ENCODE peak calls at places on chromosomes 2 and 18, in eight cellular contexts. Z is GM23338; R is tibial artery; W is cardiac fibroblast; O is bronchial epithelial cell; S is ovary; J is CD8-positive, alpha-beta T cell; X is heart right ventricle. D is an unnamed sample.

GRCh38 chr18:21452808-21453511 is 147.5 kb downstream of the ESCO1 start:
- DNase-seq in Z (no peak), R (no peak), W (no peak), O (no peak), S (no peak), J (no peak), X (no peak), D (no peak)

GRCh38 chr2:16774980-16775963 is 109.6 kb upstream of the CYRIA start:
- DNase-seq in Z (peak; percentile 59), R (no peak), W (peak; percentile 11), O (peak; percentile 41), S (no peak), J (no peak), X (no peak), D (peak; percentile 17)

GRCh38 chr2:29559608-29560007 is 361.8 kb downstream of the ALK start:
- DNase-seq in Z (no peak), R (no peak), W (no peak), O (no peak), S (no peak), J (no peak), X (no peak), D (no peak)

GRCh38 chr2:42053791-42054656 is 6.2 kb downstream of the PKDCC start:
- DNase-seq in Z (no peak), R (peak; percentile 71), W (no peak), O (no peak), S (peak; percentile 79), J (no peak), X (peak; percentile 73), D (no peak)

GRCh38 chr2:181517685-181518301 is 60.6 kb downstream of the ITGA4 start:
- DNase-seq in Z (no peak), R (no peak), W (peak; percentile 24), O (peak; percentile 85), S (no peak), J (peak; percentile 8), X (no peak), D (peak; percentile 20)

GRCh38 chr18:63238711-63239110 is 80.9 kb downstream of the BCL2 start:
- DNase-seq in Z (peak; percentile 59), R (no peak), W (no peak), O (peak; percentile 7), S (no peak), J (no peak), X (no peak), D (no peak)

GRCh38 chr18:245282-245847 is 22.5 kb downstream of the THOC1 start:
- DNase-seq in Z (no peak), R (no peak), W (no peak), O (no peak), S (no peak), J (no peak), X (no peak), D (no peak)

GRCh38 chr2:234235191-234235590 is 184.7 kb downstream of the SPP2 start:
- DNase-seq in Z (no peak), R (no peak), W (no peak), O (no peak), S (no peak), J (no peak), X (no peak), D (no peak)

GRCh38 chr2:173496746-173497145 is 142.1 kb downstream of the CDCA7 start:
- DNase-seq in Z (no peak), R (no peak), W (peak; percentile 49), O (no peak), S (no peak), J (no peak), X (no peak), D (peak; percentile 64)

GRCh38 chr2:176174850-176175728 is 13.4 kb upstream of the HOXD1 start:
- DNase-seq in Z (peak; percentile 85), R (no peak), W (no peak), O (no peak), S (peak; percentile 77), J (no peak), X (no peak), D (no peak)

GRCh38 chr2:170145675-170146432 is 32.1 kb upstream of the MYO3B start:
- DNase-seq in Z (no peak), R (no peak), W (no peak), O (no peak), S (no peak), J (no peak), X (no peak), D (no peak)

GRCh38 chr2:232658217-232658785 is 24.9 kb downstream of the EFHD1 start:
- DNase-seq in Z (peak; percentile 42), R (no peak), W (no peak), O (peak; percentile 15), S (no peak), J (no peak), X (no peak), D (peak; percentile 28)

GRCh38 chr2:161761160-161761559 is 136.9 kb downstream of the SLC4A10 start:
- DNase-seq in Z (no peak), R (no peak), W (no peak), O (no peak), S (no peak), J (no peak), X (no peak), D (no peak)

GRCh38 chr2:48124592-48124991 is 218.3 kb upstream of the FBXO11 start:
- DNase-seq in Z (no peak), R (no peak), W (no peak), O (no peak), S (no peak), J (no peak), X (no peak), D (no peak)

GRCh38 chr2:86297382-86298147 is 39.9 kb downstream of the REEP1 start:
- DNase-seq in Z (peak; percentile 47), R (no peak), W (peak; percentile 9), O (peak; percentile 5), S (no peak), J (no peak), X (no peak), D (no peak)

GRCh38 chr18:75374466-75374865 is 53.0 kb downstream of the SMIM21 start:
- DNase-seq in Z (no peak), R (no peak), W (no peak), O (no peak), S (no peak), J (no peak), X (no peak), D (no peak)

GRCh38 chr2:52918551-52918950 is 849.1 kb upstream of the CHAC2 start:
- DNase-seq in Z (no peak), R (no peak), W (peak; percentile 44), O (peak; percentile 35), S (no peak), J (no peak), X (no peak), D (peak; percentile 73)

GRCh38 chr18:73201940-73202339 is 334.2 kb upstream of the NETO1 start:
- DNase-seq in Z (no peak), R (no peak), W (peak; percentile 66), O (peak; percentile 51), S (no peak), J (no peak), X (no peak), D (peak; percentile 51)

GRCh38 chr2:60416221-60417008 is 137.0 kb downstream of the BCL11A start:
- DNase-seq in Z (no peak), R (peak; percentile 20), W (peak; percentile 35), O (peak; percentile 53), S (no peak), J (no peak), X (peak; percentile 23), D (no peak)

GRCh38 chr18:27298215-27298804 is 113.2 kb upstream of the CHST9 start:
- DNase-seq in Z (peak; percentile 68), R (no peak), W (no peak), O (peak; percentile 47), S (no peak), J (no peak), X (no peak), D (no peak)

GRCh38 chr2:57497489-57498096 is 549.0 kb upstream of the VRK2 start:
- DNase-seq in Z (peak; percentile 82), R (no peak), W (peak; percentile 73), O (peak; percentile 36), S (no peak), J (no peak), X (peak; percentile 10), D (peak; percentile 57)

GRCh38 chr2:230417436-230417835 is 1.4 kb downstream of the SP100 start:
- DNase-seq in Z (no peak), R (no peak), W (no peak), O (no peak), S (no peak), J (no peak), X (no peak), D (no peak)
- H3K4me3 ChIP-seq in Z (no peak overlapping the region), R (peak overlapping the region; percentile 52), W (peak overlapping the region; percentile 62), O (peak overlapping the region; percentile 19), S (peak overlapping the region; percentile 53), J (peak overlapping the region; percentile 40), X (peak overlapping the region; percentile 55), D (peak overlapping the region; percentile 85)

DNA sequence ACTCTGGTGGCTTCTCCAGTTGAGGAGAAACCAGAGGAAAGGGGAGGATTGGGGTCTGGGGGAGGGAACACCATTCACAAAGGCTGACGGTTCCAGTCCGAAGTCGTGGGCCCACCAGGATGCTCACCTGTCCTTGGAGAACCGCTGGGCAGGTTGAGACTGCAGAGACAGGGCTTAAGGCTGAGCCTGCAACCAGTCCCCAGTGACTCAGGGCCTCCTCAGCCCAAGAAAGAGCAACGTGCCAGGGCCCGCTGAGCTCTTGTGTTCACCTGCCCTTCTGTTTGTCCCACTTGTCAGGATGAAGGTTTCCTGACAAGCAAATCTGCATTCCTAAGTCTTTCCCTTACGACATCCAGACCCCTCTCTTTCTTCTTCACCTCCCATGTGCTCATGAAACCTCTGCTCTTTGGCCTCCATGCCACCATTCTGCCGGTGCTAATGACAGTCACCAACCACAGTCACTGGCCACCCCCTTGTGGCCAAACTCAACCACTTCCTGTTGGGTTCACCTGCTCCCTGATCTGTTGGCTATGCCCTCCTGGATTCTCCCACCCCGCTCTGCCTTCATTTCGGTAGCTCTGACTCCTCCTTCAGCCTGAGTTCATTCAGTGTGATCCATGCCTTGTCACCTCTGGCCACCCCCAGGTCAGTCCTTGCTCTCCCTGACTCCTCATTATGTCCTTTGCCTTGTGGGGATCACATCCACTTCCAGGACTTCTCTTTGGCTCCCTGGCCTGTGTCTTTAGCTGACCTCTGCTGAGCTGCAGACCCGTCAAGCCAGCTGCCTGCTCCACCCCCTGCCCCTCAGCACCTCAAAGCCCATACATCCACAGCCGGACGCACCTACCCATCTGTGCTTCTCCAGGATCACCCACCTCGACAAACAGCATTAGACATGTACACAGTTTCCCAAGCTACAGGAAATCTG is 17.6 kb downstream of the EMX1 start:
- DNase-seq in Z (peak; percentile 67), R (no peak), W (no peak), O (peak; percentile 95), S (no peak), J (no peak), X (no peak), D (no peak)
- TF ChIP-seq CTCF in Z (peak; percentile 58), R (no peak), W (peak; percentile 2), O (peak; percentile 63), S (no peak), J (no peak), X (no peak), D (peak; percentile 13)

GRCh38 chr2:64930159-64930558 is 59.0 kb upstream of the SLC1A4 start:
- DNase-seq in Z (no peak), R (no peak), W (no peak), O (no peak), S (no peak), J (no peak), X (no peak), D (peak; percentile 32)
- H3K4me3 ChIP-seq in Z (no peak overlapping the region), R (no peak overlapping the region), W (no peak overlapping the region), O (no peak overlapping the region), S (no peak overlapping the region), J (no peak overlapping the region), X (no peak overlapping the region), D (no peak overlapping the region)

DNA sequence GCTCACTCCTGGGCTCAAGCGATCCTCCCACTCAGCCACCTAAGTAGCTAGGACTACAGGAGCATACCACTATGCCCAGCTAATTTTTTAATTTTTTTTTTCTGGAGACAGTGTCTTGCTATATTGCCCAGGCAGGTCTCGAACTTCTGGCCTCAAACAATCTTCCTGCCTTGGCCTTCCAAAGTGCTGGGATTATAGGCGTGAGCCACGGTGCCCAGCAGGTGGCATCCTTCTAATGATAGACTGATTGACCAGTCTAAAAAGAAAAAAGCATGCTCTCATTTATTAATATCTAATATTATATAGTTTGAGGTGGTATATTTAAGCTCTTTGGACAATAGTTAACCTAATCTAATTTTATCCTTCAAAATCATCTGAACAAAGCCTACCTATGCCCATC is 198.6 kb downstream of the CAMKMT start:
- DNase-seq in Z (no peak), R (no peak), W (peak; percentile 40), O (peak; percentile 12), S (no peak), J (no peak), X (peak; percentile 6), D (peak; percentile 24)
- TF ChIP-seq CTCF in Z (peak; percentile 56), R (no peak), W (peak; percentile 23), O (peak; percentile 34), S (no peak), J (no peak), X (peak; percentile 33), D (peak; percentile 18)